ENCODE peak calls at places on chromosomes 2 and 18, in four cellular contexts. One of them, this sample, is unnamed. For H3K4me1, the result is how much of the 10 kb centered on the place peaks cover.

GRCh38 chr18:13775058-13775457 is 48.6 kb downstream of the RNMT start:
- DNase-seq in PC-3: no peak
- DNase-seq in fibroblast of lung: no peak
- DNase-seq in NT2/D1: no peak
- DNase-seq in this sample: no peak

GRCh38 chr2:64924178-64924934 is 64.8 kb upstream of the SLC1A4 start:
- DNase-seq in PC-3: no peak
- DNase-seq in fibroblast of lung: no peak
- DNase-seq in NT2/D1: no peak
- DNase-seq in this sample: no peak

GRCh38 chr18:76524900-76525698 is 30.1 kb upstream of the ZNF516 start:
- DNase-seq in PC-3: no peak
- DNase-seq in fibroblast of lung: peak
- DNase-seq in NT2/D1: no peak
- DNase-seq in this sample: peak

GRCh38 chr2:101793277-101793969 is 95.9 kb downstream of the MAP4K4 start:
- DNase-seq in PC-3: no peak
- DNase-seq in fibroblast of lung: peak
- DNase-seq in NT2/D1: peak
- DNase-seq in this sample: peak

GRCh38 chr2:217775920-217776503 is 226.8 kb downstream of the TNS1 start:
- DNase-seq in PC-3: no peak
- DNase-seq in fibroblast of lung: no peak
- DNase-seq in NT2/D1: no peak
- DNase-seq in this sample: no peak

GRCh38 chr2:64311948-64312621 is 141.9 kb upstream of the LGALSL start:
- DNase-seq in PC-3: peak
- DNase-seq in fibroblast of lung: peak
- DNase-seq in NT2/D1: no peak
- DNase-seq in this sample: peak

GRCh38 chr2:10378189-10378588 is 69.9 kb downstream of the ODC1 start:
- DNase-seq in PC-3: no peak
- DNase-seq in fibroblast of lung: no peak
- DNase-seq in NT2/D1: no peak
- DNase-seq in this sample: no peak

GRCh38 chr18:43543236-43543635 is 265.9 kb upstream of the SYT4 start:
- DNase-seq in PC-3: no peak
- DNase-seq in fibroblast of lung: no peak
- DNase-seq in NT2/D1: no peak
- DNase-seq in this sample: no peak

GRCh38 chr2:49153231-49153630 is 1.1 kb downstream of the FSHR start:
- DNase-seq in PC-3: no peak
- DNase-seq in fibroblast of lung: no peak
- DNase-seq in NT2/D1: no peak
- DNase-seq in this sample: no peak

GRCh38 chr2:9288681-9289338 is 82.2 kb downstream of the ASAP2 start:
- DNase-seq in PC-3: peak
- DNase-seq in fibroblast of lung: peak
- DNase-seq in NT2/D1: peak
- DNase-seq in this sample: no peak

GRCh38 chr2:3639653-3640052 is 18.3 kb upstream of the ALLC start:
- DNase-seq in PC-3: no peak
- DNase-seq in fibroblast of lung: no peak
- DNase-seq in NT2/D1: no peak
- DNase-seq in this sample: no peak

GRCh38 chr2:85503611-85504433 is 35.1 kb upstream of the MAT2A start:
- DNase-seq in PC-3: peak
- DNase-seq in fibroblast of lung: peak
- DNase-seq in NT2/D1: no peak
- DNase-seq in this sample: no peak

GRCh38 chr2:143480586-143481230 is 351.5 kb downstream of the ARHGAP15 start:
- DNase-seq in PC-3: no peak
- DNase-seq in fibroblast of lung: no peak
- DNase-seq in NT2/D1: no peak
- DNase-seq in this sample: no peak

GRCh38 chr2:48043746-48044145 is 137.4 kb upstream of the FBXO11 start:
- DNase-seq in PC-3: no peak
- DNase-seq in fibroblast of lung: no peak
- DNase-seq in NT2/D1: no peak
- DNase-seq in this sample: no peak

GRCh38 chr2:47029737-47030524 is 114.3 kb upstream of the MCFD2 start:
- DNase-seq in PC-3: peak
- DNase-seq in fibroblast of lung: no peak
- DNase-seq in NT2/D1: no peak
- DNase-seq in this sample: no peak

GRCh38 chr18:63259581-63259830 is 60.1 kb downstream of the BCL2 start:
- DNase-seq in PC-3: no peak
- DNase-seq in fibroblast of lung: no peak
- DNase-seq in NT2/D1: no peak
- DNase-seq in this sample: no peak

GRCh38 chr18:63260075-63260754 is 59.4 kb downstream of the BCL2 start:
- DNase-seq in PC-3: no peak
- DNase-seq in fibroblast of lung: no peak
- DNase-seq in NT2/D1: no peak
- DNase-seq in this sample: no peak

GRCh38 chr18:63258749-63259580 is 60.6 kb downstream of the BCL2 start:
- DNase-seq in PC-3: peak
- DNase-seq in fibroblast of lung: no peak
- DNase-seq in NT2/D1: no peak
- DNase-seq in this sample: no peak

GRCh38 chr18:63262369-63263335 is 56.9 kb downstream of the BCL2 start:
- DNase-seq in PC-3: no peak
- DNase-seq in fibroblast of lung: no peak
- DNase-seq in NT2/D1: no peak
- DNase-seq in this sample: no peak

DNA sequence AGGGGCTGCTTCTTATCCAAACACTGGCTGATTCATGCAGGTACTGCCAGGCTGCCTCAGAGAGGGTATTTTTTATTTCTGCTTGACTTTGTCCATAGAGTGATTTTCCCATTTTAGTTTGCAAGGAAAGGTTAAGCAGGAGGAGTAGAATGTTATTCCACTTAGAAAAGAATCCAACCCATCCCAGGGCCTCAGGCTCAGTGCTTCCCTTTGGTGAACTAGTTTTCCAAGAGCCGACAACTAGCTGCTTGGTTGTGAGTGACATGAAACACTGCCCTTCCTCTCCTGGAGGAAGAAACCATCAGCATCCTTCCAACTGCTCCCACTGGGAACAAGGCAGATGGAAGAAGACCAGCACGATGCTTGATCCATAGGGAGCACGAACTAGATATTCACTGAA is 58.5 kb downstream of the BCL2 start:
- DNase-seq in PC-3: no peak
- DNase-seq in fibroblast of lung: no peak
- DNase-seq in NT2/D1: no peak
- DNase-seq in this sample: no peak
- H3K4me1 ChIP-seq in PC-3: under half
- H3K4me1 ChIP-seq in fibroblast of lung: under half
- H3K4me1 ChIP-seq in NT2/D1: under half
- H3K4me1 ChIP-seq in this sample: under half

DNA sequence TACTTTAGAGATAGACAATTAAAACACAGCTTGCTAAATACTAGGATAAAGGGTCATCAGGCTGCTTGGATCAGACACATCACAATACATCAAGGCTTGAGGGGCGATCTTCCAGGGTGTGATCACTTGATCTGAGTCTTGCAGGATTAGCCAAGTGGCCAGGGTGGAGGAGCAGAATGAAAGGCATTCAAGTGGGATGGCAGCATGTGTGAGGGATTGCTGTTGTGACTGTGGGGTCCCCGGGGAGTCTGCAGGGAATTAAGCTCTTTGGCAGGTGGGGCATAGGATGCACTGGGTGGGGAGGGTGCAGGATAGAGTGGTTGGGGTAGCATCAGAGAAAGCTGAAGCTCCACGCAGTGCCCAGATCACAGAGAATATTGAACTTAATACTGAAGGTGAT is 58.0 kb upstream of the TMEM163 start:
- DNase-seq in PC-3: no peak
- DNase-seq in fibroblast of lung: no peak
- DNase-seq in NT2/D1: no peak
- DNase-seq in this sample: no peak
- H3K4me3 ChIP-seq in PC-3: no peak
- H3K4me3 ChIP-seq in fibroblast of lung: no peak
- H3K4me3 ChIP-seq in NT2/D1: no peak
- H3K4me3 ChIP-seq in this sample: no peak

GRCh38 chr2:68157002-68157401 is 686 bp upstream of the PNO1 start:
- DNase-seq in PC-3: no peak
- DNase-seq in fibroblast of lung: no peak
- DNase-seq in NT2/D1: peak
- DNase-seq in this sample: no peak

GRCh38 chr2:68157402-68158133 is at the start of gene PNO1:
- DNase-seq in PC-3: peak
- DNase-seq in fibroblast of lung: peak
- DNase-seq in NT2/D1: peak
- DNase-seq in this sample: peak

GRCh38 chr2:68156419-68156818 is 1.3 kb upstream of the PNO1 start:
- DNase-seq in PC-3: no peak
- DNase-seq in fibroblast of lung: no peak
- DNase-seq in NT2/D1: no peak
- DNase-seq in this sample: no peak

GRCh38 chr2:68155618-68156017 is 2.1 kb upstream of the PNO1 start:
- DNase-seq in PC-3: no peak
- DNase-seq in fibroblast of lung: no peak
- DNase-seq in NT2/D1: no peak
- DNase-seq in this sample: no peak

GRCh38 chr2:68158134-68158447 is 403 bp downstream of the PNO1 start:
- DNase-seq in PC-3: no peak
- DNase-seq in fibroblast of lung: peak
- DNase-seq in NT2/D1: no peak
- DNase-seq in this sample: no peak
- H3K9ac ChIP-seq in PC-3: peak
- H3K9ac ChIP-seq in fibroblast of lung: peak
- H3K9ac ChIP-seq in NT2/D1: peak
- H3K9ac ChIP-seq in this sample: peak

GRCh38 chr18:34543356-34543755 is 166.7 kb upstream of the DTNA start:
- DNase-seq in PC-3: no peak
- DNase-seq in fibroblast of lung: no peak
- DNase-seq in NT2/D1: no peak
- DNase-seq in this sample: no peak

GRCh38 chr18:34542625-34543024 is 167.5 kb upstream of the DTNA start:
- DNase-seq in PC-3: no peak
- DNase-seq in fibroblast of lung: no peak
- DNase-seq in NT2/D1: no peak
- DNase-seq in this sample: no peak

GRCh38 chr18:34543940-34544339 is 166.2 kb upstream of the DTNA start:
- DNase-seq in PC-3: no peak
- DNase-seq in fibroblast of lung: no peak
- DNase-seq in NT2/D1: no peak
- DNase-seq in this sample: no peak

GRCh38 chr18:34548120-34548972 is 161.8 kb upstream of the DTNA start:
- DNase-seq in PC-3: no peak
- DNase-seq in fibroblast of lung: no peak
- DNase-seq in NT2/D1: peak
- DNase-seq in this sample: no peak

GRCh38 chr18:34544930-34545329 is 165.2 kb upstream of the DTNA start:
- DNase-seq in PC-3: no peak
- DNase-seq in fibroblast of lung: no peak
- DNase-seq in NT2/D1: no peak
- DNase-seq in this sample: no peak
- H3K4me1 ChIP-seq in PC-3: under half
- H3K4me1 ChIP-seq in fibroblast of lung: under half
- H3K4me1 ChIP-seq in NT2/D1: under half
- H3K4me1 ChIP-seq in this sample: under half

DNA sequence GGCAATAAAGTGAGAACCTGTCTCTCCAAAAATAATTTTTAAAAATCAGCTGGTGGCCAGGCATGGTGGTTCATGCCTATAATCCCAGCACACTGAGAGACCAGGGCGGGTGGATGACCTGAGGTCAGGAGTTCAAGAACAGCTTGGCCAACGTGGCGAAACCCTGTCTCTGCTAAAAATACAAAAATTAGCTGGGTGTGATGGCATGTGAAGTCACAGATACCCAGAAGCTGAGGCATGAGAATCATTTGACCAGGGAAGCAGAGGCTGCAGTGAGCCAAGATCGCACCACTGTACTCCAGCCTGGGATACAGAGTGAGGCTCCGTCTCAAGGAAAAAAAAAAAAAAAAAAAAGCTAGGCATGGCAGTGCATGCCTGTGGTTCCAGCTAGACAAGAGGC is 7.4 kb upstream of the GPR75 start:
- DNase-seq in PC-3: no peak
- DNase-seq in fibroblast of lung: no peak
- DNase-seq in NT2/D1: no peak
- DNase-seq in this sample: no peak
- H3K4me3 ChIP-seq in PC-3: no peak
- H3K4me3 ChIP-seq in fibroblast of lung: no peak
- H3K4me3 ChIP-seq in NT2/D1: no peak
- H3K4me3 ChIP-seq in this sample: no peak

DNA sequence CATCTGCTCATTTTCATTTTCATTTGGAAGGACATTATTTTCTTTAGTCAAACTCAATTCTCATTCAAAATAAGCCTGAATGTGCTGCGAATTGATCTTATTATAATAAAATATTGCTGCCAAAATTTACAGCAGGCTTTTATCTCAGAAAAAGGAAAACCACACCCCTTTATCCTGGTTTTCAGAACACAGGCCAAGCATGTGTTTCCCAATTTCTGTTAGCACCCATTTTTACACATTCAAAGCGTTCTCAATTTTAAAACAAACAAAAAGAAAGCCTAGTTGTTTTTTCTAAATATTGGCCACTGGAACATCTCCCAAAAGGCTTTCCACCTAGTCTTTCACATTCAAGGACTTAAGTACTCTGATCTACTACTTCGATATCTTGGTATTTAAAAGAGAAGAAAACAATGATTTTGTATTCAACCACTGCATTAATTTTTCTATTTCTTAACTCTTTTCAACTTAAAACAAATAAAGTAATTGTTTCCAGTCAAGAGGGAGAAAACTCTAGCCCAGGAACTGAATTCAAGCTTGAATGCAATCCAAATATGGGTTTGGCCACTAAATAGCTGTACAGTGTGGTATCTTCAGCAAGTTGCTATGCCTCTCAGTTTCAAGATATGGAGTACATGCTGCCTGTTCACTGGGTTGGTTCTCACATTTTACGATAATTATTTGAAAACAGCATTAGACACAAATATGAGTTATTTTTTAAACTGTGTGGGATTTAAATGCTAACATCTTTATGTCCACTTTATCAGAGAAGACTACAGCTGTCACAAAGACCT is 52.5 kb downstream of the CDH2 start:
- DNase-seq in PC-3: peak
- DNase-seq in fibroblast of lung: no peak
- DNase-seq in NT2/D1: no peak
- DNase-seq in this sample: no peak
- H3K9ac ChIP-seq in PC-3: no peak
- H3K9ac ChIP-seq in fibroblast of lung: no peak
- H3K9ac ChIP-seq in NT2/D1: no peak
- H3K9ac ChIP-seq in this sample: no peak